ENCODE peak calls at places on chromosomes 4 and X, in four cellular contexts. X is GM12864, K is foreskin fibroblast, C is keratinocyte. I is an unnamed sample.

GRCh38 chr4:8353912-8354453 is 84.4 kb downstream of the HTRA3 start:
- DNase-seq in X (no peak), K (peak), C (no peak), I (no peak)

GRCh38 chr4:152979731-152980330 is 43.7 kb downstream of the FHDC1 start:
- DNase-seq in X (no peak), C (no peak), K (no peak), I (peak)

GRCh38 chr4:108072300-108072699 is 82.6 kb downstream of the HADH start:
- DNase-seq in C (no peak), K (no peak), X (peak), I (peak)

GRCh38 chrX:48468693-48469691 is 1.1 kb downstream of the SLC38A5 start:
- DNase-seq in K (no peak), X (no peak), C (no peak), I (no peak)

GRCh38 chr4:6687947-6688878 is 5.5 kb upstream of the S100P start:
- DNase-seq in C (no peak), K (no peak), X (no peak), I (peak)

GRCh38 chr4:154622598-154622997 is 10.1 kb upstream of the FGG start:
- DNase-seq in C (no peak), X (peak), K (peak), I (peak)

GRCh38 chrX:40418413-40419195 is 162.2 kb upstream of the ATP6AP2 start:
- DNase-seq in C (no peak), K (no peak), X (no peak), I (peak)

GRCh38 chr4:60482921-60483351 is 717.2 kb upstream of the ADGRL3 start:
- DNase-seq in X (no peak), C (no peak), K (no peak), I (no peak)

GRCh38 chrX:154378059-154378798 is 866 bp upstream of the EMD start:
- DNase-seq in X (no peak), K (peak), C (no peak), I (peak)

GRCh38 chr4:1939664-1940509 is 68.7 kb downstream of the NSD2 start:
- DNase-seq in X (no peak), C (peak), K (peak), I (peak)

GRCh38 chr4:88208146-88208545 is 49.7 kb upstream of the ABCG2 start:
- DNase-seq in C (no peak), X (no peak), K (no peak), I (no peak)

GRCh38 chr4:145623831-145624230 is 4.6 kb downstream of the MMAA start:
- DNase-seq in K (peak), X (no peak), C (no peak), I (peak)

GRCh38 chr4:167602157-167602556 is 367.9 kb upstream of the SPOCK3 start:
- DNase-seq in C (no peak), X (no peak), K (no peak), I (peak)

GRCh38 chr4:1991087-1991486 is 17.7 kb downstream of the NELFA start:
- DNase-seq in C (no peak), K (no peak), X (no peak), I (no peak)

GRCh38 chr4:156336516-156336915 is 382.9 kb upstream of the CTSO start:
- DNase-seq in K (no peak), C (no peak), X (no peak), I (peak)

GRCh38 chr4:98577956-98578355 is 80.5 kb downstream of the TSPAN5 start:
- DNase-seq in K (no peak), X (no peak), C (no peak), I (no peak)

GRCh38 chrX:7706032-7706431 is 136.9 kb upstream of the VCX start:
- DNase-seq in C (no peak), K (peak), X (no peak), I (peak)

GRCh38 chr4:23036921-23037495 is 344.3 kb downstream of the GBA3 start:
- DNase-seq in X (no peak), C (no peak), K (no peak), I (no peak)

GRCh38 chr4:80069837-80070788 is 2.9 kb downstream of the ANTXR2 start:
- DNase-seq in C (no peak), K (peak), X (no peak), I (peak)
- H3K4me3 ChIP-seq in C (peak), K (peak), X (no peak), I (no peak)

GRCh38 chr4:185015108-185015507 is 3.2 kb upstream of the HELT start:
- DNase-seq in X (no peak), K (peak), C (no peak), I (no peak)
- TF ChIP-seq CTCF in X (no peak), K (no peak), C (no peak), I (no peak)

GRCh38 chrX:25021132-25021498 is 5.3 kb upstream of the ARX start:
- DNase-seq in C (no peak), K (no peak), X (no peak), I (no peak)
- H3K4me3 ChIP-seq in C (no peak), K (no peak), X (no peak), I (no peak)

DNA sequence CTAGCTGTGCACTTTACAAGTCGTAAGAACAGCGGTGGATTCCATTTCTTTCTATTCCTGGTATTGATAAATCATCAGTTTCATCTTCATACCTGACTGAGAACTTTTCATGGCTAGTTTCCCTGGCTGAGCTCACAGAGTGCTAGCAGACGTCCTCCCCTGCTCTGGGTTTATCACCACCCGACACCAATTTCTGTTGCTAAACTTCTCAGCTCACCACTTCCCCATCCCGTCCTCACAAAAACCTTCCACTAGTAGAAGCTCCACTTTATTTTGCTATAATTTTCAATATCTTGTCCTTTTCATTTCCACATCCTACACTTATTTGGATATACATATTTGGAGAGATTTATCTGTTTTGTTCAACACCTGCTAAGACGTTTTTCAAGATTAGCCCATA is 869.4 kb upstream of the FRG1 start:
- DNase-seq in X (no peak), C (no peak), K (no peak), I (no peak)
- TF ChIP-seq CTCF in X (no peak), C (no peak), K (no peak), I (no peak)

GRCh38 chr4:3041192-3042142 is 32.9 kb downstream of the HTT-AS start:
- DNase-seq in K (peak), X (no peak), C (no peak), I (peak)
- H3K4me3 ChIP-seq in K (peak), X (peak), C (peak), I (peak)

GRCh38 chr4:59247032-59247431 is 1953.1 kb upstream of the ADGRL3 start:
- DNase-seq in X (no peak), C (no peak), K (peak), I (peak)
- TF ChIP-seq CTCF in X (no peak), C (peak), K (no peak), I (peak)

DNA sequence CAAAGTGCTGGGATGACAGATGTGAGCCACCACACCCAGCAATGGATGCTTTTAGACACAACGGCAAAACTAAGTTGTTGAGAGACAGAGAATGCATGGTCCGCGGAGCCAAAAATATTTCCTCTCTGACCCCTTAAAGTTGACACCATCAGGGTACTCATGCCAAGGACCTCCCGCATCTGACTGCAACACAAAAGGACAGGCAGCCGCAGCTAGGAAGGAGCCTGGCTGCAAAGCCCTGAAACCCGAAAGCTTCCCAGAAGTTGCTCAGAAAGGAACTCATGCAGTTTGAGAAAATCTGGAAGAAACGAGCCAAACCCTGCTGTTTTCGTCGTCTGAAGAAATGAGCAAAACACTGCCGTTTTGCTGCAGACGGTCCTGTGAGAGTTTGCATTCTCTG is 16.5 kb downstream of the DHRSX start:
- DNase-seq in X (no peak), C (no peak), K (no peak), I (no peak)
- H3K4me3 ChIP-seq in X (no peak), C (no peak), K (peak), I (no peak)

GRCh38 chr4:184100297-184100885 is 117.3 kb downstream of the ENPP6 start:
- DNase-seq in X (no peak), K (no peak), C (no peak), I (peak)
- TF ChIP-seq CTCF in X (peak), K (no peak), C (peak), I (peak)

DNA sequence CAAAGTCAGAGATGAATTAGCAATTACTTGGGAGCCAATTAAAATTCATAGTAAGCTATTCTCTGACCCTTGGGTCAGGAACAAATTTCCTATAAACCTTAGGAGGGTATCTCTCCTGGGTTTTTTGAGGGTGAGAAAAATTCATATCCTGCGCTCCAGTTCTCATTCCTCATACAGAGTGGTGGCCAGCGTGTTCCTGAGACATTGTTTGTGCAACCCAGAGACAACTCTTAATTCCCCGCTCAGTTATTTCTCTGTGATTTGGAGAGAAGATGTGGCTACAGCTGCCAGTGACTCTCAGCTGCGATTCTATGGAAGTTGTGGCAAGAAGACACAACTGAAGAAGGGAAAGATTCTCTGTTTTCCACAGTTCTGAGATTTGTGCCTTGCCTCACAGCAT is 37.9 kb upstream of the CBR4 start:
- DNase-seq in K (peak), C (no peak), X (no peak), I (no peak)
- H3K4me3 ChIP-seq in K (no peak), C (no peak), X (no peak), I (no peak)